ENCODE peak calls at places on chromosomes 2 and 18, in four cellular contexts. X, D, G and S are unnamed samples. For H3K9me3, the result is how much of the 10 kb centered on the place peaks cover.

GRCh38 chr2:109612991-109613921 is 510 bp downstream of the SEPTIN10 start:
- DNase-seq in X (peak), D (peak), G (no peak), S (no peak)

GRCh38 chr2:492178-492577 is 185.0 kb downstream of the TMEM18 start:
- DNase-seq in X (no peak), D (no peak), G (no peak), S (no peak)

GRCh38 chr2:191226196-191226595 is 19.0 kb upstream of the MYO1B start:
- DNase-seq in X (no peak), D (no peak), G (no peak), S (no peak)

GRCh38 chr2:14454102-14454676 is 178.3 kb upstream of the LRATD1 start:
- DNase-seq in X (no peak), D (no peak), G (no peak), S (no peak)

GRCh38 chr2:39301352-39301751 is 57.6 kb upstream of the CDKL4 start:
- DNase-seq in X (no peak), D (no peak), G (no peak), S (no peak)

GRCh38 chr2:74513605-74514367 is 464 bp upstream of the TLX2 start:
- DNase-seq in X (peak), D (no peak), G (no peak), S (peak)

GRCh38 chr2:240602266-240603050 is 15.9 kb downstream of the CAPN10 start:
- DNase-seq in X (no peak), D (no peak), G (no peak), S (no peak)

GRCh38 chr2:241412144-241412543 is 56.1 kb downstream of the FARP2 start:
- DNase-seq in X (no peak), D (no peak), G (no peak), S (no peak)

GRCh38 chr2:28359222-28360065 is 33.2 kb upstream of the FOSL2 start:
- DNase-seq in X (no peak), D (peak), G (no peak), S (peak)

GRCh38 chr2:232389327-232389726 is 10.8 kb downstream of the ALPP start:
- DNase-seq in X (no peak), D (no peak), G (no peak), S (no peak)

GRCh38 chr2:120291464-120292311 is 39.0 kb downstream of the RALB start:
- DNase-seq in X (no peak), D (no peak), G (no peak), S (peak)

GRCh38 chr2:238995634-238996033 is 147.7 kb downstream of the TWIST2 start:
- DNase-seq in X (no peak), D (no peak), G (no peak), S (no peak)

GRCh38 chr18:44839239-44839666 is 158.6 kb downstream of the SETBP1 start:
- DNase-seq in X (peak), D (peak), G (peak), S (peak)

GRCh38 chr2:200797242-200797770 is 14.4 kb upstream of the BZW1 start:
- DNase-seq in X (no peak), D (no peak), G (no peak), S (no peak)

GRCh38 chr2:231692847-231693246 is 15.5 kb upstream of the PTMA start:
- DNase-seq in X (no peak), D (no peak), G (no peak), S (no peak)

GRCh38 chr2:98935111-98935770 is 784 bp downstream of the CRACDL start:
- DNase-seq in X (no peak), D (no peak), G (no peak), S (no peak)

GRCh38 chr18:36942264-36942663 is 113.3 kb downstream of the KIAA1328 start:
- DNase-seq in X (peak), D (peak), G (peak), S (peak)

GRCh38 chr2:131056204-131056975 is 36.9 kb downstream of the FAM168B start:
- DNase-seq in X (no peak), D (no peak), G (no peak), S (no peak)

GRCh38 chr2:101616411-101616810 is 81.1 kb upstream of the MAP4K4 start:
- DNase-seq in X (no peak), D (no peak), G (no peak), S (no peak)

GRCh38 chr2:141906673-141907072 is 224.1 kb downstream of the LRP1B start:
- DNase-seq in X (no peak), D (no peak), G (no peak), S (no peak)

GRCh38 chr2:61262699-61263098 is 100.7 kb downstream of the C2orf74 start:
- DNase-seq in X (no peak), D (no peak), G (no peak), S (no peak)

GRCh38 chr18:79513381-79514081 is 117.8 kb downstream of the NFATC1 start:
- DNase-seq in X (peak), D (no peak), G (no peak), S (no peak)

GRCh38 chr2:107313316-107313715 is 427.3 kb upstream of the ST6GAL2 start:
- DNase-seq in X (no peak), D (no peak), G (no peak), S (no peak)

GRCh38 chr2:46229134-46230063 is 67.8 kb upstream of the EPAS1 start:
- DNase-seq in X (peak), D (no peak), G (peak), S (no peak)

GRCh38 chr2:144678741-144679140 is 158.8 kb upstream of the ZEB2 start:
- DNase-seq in X (no peak), D (no peak), G (no peak), S (no peak)

GRCh38 chr2:169819106-169819505 is 5.6 kb downstream of the METTL5 start:
- DNase-seq in X (no peak), D (no peak), G (no peak), S (no peak)

GRCh38 chr2:36478332-36478738 is 119.6 kb downstream of the FEZ2 start:
- DNase-seq in X (no peak), D (no peak), G (no peak), S (no peak)

GRCh38 chr2:237627463-237628321 is at the start of gene LRRFIP1:
- DNase-seq in X (peak), D (no peak), G (no peak), S (no peak)

GRCh38 chr2:101770672-101771071 is 73.2 kb downstream of the MAP4K4 start:
- DNase-seq in X (no peak), D (peak), G (no peak), S (peak)

GRCh38 chr18:75395137-75395536 is 32.4 kb downstream of the SMIM21 start:
- DNase-seq in X (no peak), D (no peak), G (no peak), S (no peak)

GRCh38 chr2:221569342-221570278 is 2.5 kb downstream of the EPHA4 start:
- DNase-seq in X (peak), D (no peak), G (peak), S (no peak)

GRCh38 chr18:70376914-70377258 is 88.0 kb downstream of the SOCS6 start:
- DNase-seq in X (no peak), D (no peak), G (no peak), S (no peak)

GRCh38 chr2:204545861-204546773 is 842 bp downstream of the PARD3B start:
- DNase-seq in X (peak), D (peak), G (no peak), S (no peak)

GRCh38 chr2:198347349-198347748 is 543.0 kb downstream of the PLCL1 start:
- DNase-seq in X (no peak), D (no peak), G (no peak), S (no peak)

GRCh38 chr2:43762286-43762685 is 11.6 kb upstream of the DYNC2LI1 start:
- DNase-seq in X (no peak), D (no peak), G (no peak), S (no peak)

GRCh38 chr2:113791697-113792590 is 35.5 kb upstream of the SLC35F5 start:
- DNase-seq in X (no peak), D (peak), G (no peak), S (no peak)

GRCh38 chr2:6826081-6826913 is 39.4 kb downstream of the CMPK2 start:
- DNase-seq in X (no peak), D (peak), G (no peak), S (peak)
- H3K9ac ChIP-seq in X (no peak), D (no peak), G (no peak), S (no peak)

GRCh38 chr2:29663266-29663665 is 258.1 kb downstream of the ALK start:
- DNase-seq in X (no peak), D (no peak), G (no peak), S (no peak)

GRCh38 chr2:29664578-29664977 is 256.8 kb downstream of the ALK start:
- DNase-seq in X (no peak), D (no peak), G (no peak), S (no peak)

GRCh38 chr2:29660216-29660615 is 261.2 kb downstream of the ALK start:
- DNase-seq in X (no peak), D (no peak), G (no peak), S (no peak)

GRCh38 chr2:29657674-29658073 is 263.7 kb downstream of the ALK start:
- DNase-seq in X (no peak), D (no peak), G (no peak), S (no peak)

DNA sequence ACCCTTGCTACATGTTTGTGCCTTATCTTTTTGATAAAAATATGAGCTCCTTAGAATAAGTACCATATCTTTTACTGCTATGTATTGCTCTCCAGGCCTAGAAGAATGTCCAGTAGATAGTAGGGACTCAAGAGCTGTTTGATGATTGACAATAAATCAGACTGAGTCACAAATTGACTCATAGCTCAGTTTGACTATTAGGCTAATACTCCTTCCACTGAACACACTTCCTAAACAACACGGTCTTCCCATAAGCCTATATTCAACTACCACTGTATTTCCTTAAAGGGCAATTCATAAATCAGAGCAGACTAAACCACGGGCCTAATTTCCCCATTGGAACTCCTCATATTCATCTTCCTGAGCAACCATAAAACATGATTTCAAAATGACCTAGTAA is 258.5 kb downstream of the ALK start:
- DNase-seq in X (no peak), D (no peak), G (no peak), S (no peak)
- H3K27ac ChIP-seq in X (no peak), D (no peak), G (no peak), S (no peak)

GRCh38 chr2:129757915-129758421 is 221.5 kb upstream of the RAB6C start:
- DNase-seq in X (peak), D (peak), G (no peak), S (no peak)
- H3K9me3 ChIP-seq in X (under half), D (under half), G (under half), S (under half)

DNA sequence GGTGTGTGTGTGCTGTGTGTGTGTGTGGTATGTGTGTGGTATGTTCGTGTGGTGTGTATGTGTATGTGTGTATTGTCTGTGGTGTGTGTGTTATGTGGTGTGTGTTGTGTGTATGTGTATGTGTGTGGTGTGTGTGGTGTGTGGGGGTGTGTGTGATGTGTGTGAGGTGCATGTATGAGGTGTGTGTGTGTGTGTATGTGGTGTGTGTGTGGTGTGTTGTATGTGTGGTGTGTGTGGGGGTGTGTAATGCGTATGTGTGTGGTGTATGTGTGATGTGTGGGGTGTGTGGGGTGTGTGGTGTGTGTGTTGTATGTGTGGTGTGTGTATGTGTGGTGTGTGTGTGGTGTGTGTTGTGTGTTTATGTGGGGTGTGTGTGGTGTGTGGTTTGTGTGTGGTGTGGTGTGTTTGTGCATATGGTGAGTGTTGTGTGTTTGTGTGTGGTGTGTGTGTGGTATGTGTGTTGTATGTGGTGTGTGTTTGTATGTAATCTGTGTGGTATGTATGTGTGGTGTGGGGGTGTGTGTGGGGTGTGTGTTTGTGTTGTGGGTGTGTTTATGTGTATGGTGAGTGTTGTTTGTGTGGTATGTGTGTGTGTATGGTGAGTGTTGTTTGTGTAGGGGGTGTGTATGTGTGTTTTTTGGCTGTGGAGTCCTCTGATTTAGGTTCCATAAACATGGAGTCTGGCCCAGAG is 116.1 kb downstream of the ALPK2 start:
- DNase-seq in X (no peak), D (no peak), G (no peak), S (no peak)
- H3K9ac ChIP-seq in X (no peak), D (no peak), G (peak), S (no peak)

DNA sequence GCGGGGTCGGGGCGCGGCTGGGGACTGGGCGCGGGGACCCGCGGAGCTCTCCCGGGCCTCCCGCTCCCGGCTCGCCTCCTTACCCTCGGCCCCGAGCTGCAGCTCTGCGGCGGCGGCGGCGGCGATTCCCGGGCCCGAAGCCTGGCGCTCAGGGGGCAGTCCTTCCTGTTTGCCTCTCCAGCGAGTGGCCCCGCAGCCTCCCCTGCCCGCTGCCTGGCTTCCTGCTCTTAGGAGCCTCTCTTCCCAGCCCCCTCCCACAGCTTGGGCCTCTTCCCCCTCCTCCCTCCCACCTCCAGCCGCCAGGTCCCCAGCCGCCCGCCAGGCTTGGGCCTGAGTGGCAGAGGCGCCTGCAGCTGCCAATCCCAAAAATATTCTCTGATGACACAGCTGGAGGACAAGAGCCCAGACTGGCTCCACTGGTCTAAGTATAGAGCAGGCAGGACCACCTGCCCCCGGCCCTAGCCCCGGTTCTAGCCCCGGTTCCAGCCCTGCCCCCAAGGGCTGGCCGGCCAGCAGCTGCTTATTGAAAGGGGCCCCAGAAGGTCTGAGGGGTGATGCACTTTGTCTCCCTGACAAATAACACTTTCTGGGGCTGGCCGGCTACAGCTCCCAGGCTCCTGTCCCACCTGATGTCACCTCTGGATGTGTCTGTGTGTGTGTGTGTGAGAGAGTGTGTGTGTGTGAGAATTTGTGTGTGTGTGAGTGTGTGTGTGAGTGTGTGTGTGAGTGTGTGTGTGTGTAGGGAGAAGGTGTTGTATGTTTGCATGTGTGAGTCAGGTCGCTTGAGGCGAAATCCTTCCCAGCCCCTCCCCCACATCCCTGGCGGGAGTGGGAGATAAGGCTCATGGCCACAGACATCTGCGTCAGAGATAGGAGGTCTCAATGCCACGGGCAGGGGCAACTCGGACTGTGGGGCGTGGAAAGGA is at the start of gene OBSL1:
- DNase-seq in X (peak), D (no peak), G (peak), S (peak)
- H3K27ac ChIP-seq in X (no peak), D (no peak), G (peak), S (peak)